ENCODE peak calls at places on chromosomes 5 and 9, in five cellular contexts. H is AG10803, N is AG09319, O is RWPE1, C is kidney epithelial cell. A is an unnamed sample.

GRCh38 chr9:109166771-109167601 is at the start of gene FRRS1L:
- DNase-seq in H (no peak), N (no peak), C (no peak), O (peak), A (no peak)

GRCh38 chr9:32627394-32627954 is 8.0 kb downstream of the TAF1L start:
- DNase-seq in N (no peak), O (peak), H (no peak), C (peak), A (no peak)

GRCh38 chr5:1262381-1262780 is 32.5 kb downstream of the TERT start:
- DNase-seq in O (no peak), H (peak), N (no peak), C (no peak), A (no peak)

GRCh38 chr9:98132806-98133631 is 14.0 kb upstream of the TRIM14 start:
- DNase-seq in O (no peak), N (no peak), H (no peak), C (no peak), A (no peak)

GRCh38 chr9:136046555-136046921 is 48.6 kb downstream of the NACC2 start:
- DNase-seq in O (no peak), H (no peak), N (no peak), C (no peak), A (no peak)

GRCh38 chr9:92616199-92617129 is 53.5 kb downstream of the IPPK start:
- DNase-seq in O (no peak), C (no peak), H (peak), N (no peak), A (no peak)

GRCh38 chr9:133584559-133585476 is 24.4 kb downstream of the FAM163B start:
- DNase-seq in H (no peak), O (no peak), C (no peak), N (no peak), A (no peak)

GRCh38 chr9:138022756-138023393 is 145.3 kb downstream of the CACNA1B start:
- DNase-seq in C (no peak), N (no peak), O (no peak), H (no peak), A (no peak)

GRCh38 chr9:127931092-127931881 is 710 bp upstream of the PIP5KL1 start:
- DNase-seq in C (no peak), O (peak), N (no peak), H (peak), A (no peak)

GRCh38 chr9:129125478-129125877 is 14.3 kb downstream of the PTPA start:
- DNase-seq in N (no peak), O (peak), H (peak), C (no peak), A (no peak)

GRCh38 chr5:68962632-68963484 is 131.0 kb upstream of the SLC30A5 start:
- DNase-seq in O (peak), H (peak), C (peak), N (peak), A (no peak)

GRCh38 chr5:31936699-31937098 is 237.4 kb downstream of the GOLPH3 start:
- DNase-seq in H (no peak), O (no peak), C (no peak), N (no peak), A (no peak)

GRCh38 chr9:131008909-131009618 is at the start of gene LAMC3:
- DNase-seq in O (peak), H (no peak), N (no peak), C (no peak), A (no peak)
- TF ChIP-seq CTCF in O (peak), H (peak), N (peak), C (peak), A (no peak)

GRCh38 chr9:23219471-23219870 is 606.6 kb downstream of the ELAVL2 start:
- DNase-seq in N (no peak), C (no peak), O (no peak), H (no peak), A (no peak)
- TF ChIP-seq CTCF in N (no peak), C (no peak), O (no peak), H (no peak), A (no peak)

DNA sequence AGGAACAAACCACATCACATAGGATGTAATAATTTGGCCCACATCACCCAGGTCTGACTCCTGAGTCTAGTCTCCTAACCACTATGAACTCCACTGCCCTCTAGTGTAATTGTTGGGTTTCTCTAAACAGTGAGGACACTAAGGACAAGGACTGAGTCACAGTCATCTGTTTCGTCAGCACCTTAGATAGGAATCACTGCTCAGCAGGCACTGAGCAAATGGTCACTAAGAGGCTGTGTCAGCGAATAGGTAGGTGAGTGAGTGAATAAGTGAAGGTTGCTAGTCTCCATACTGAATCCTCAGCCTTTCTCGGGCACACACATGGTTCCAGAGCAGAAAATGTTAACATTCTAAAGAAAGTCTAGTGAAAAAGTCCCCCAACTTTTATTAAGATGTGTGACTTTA is 278.6 kb downstream of the SPOCK1 start:
- DNase-seq in O (peak), C (peak), H (peak), N (peak), A (no peak)
- TF ChIP-seq CTCF in O (peak), C (peak), H (peak), N (peak), A (no peak)

DNA sequence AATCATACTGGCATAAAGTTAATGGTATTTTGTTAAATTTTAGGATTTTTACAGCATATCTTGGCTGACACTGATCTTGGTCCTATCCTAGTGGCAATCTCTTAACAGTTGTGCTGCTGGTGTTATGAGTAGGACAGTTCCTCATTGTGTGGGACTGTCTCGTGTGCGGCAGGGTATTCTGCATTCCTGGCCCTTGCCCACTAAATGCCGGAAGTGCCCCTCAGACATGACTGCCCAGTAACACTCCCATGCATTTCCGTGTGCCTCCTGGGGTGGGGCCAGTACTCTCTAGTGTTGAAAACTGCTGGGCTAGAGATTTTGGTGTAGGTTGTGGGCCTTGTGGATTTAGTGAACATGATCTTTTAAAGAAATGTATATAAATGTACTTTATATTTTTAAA is 227.1 kb upstream of the DMRT1 start:
- DNase-seq in H (peak), C (peak), N (no peak), O (no peak), A (no peak)
- TF ChIP-seq CTCF in H (no peak), C (no peak), N (no peak), O (no peak), A (no peak)

DNA sequence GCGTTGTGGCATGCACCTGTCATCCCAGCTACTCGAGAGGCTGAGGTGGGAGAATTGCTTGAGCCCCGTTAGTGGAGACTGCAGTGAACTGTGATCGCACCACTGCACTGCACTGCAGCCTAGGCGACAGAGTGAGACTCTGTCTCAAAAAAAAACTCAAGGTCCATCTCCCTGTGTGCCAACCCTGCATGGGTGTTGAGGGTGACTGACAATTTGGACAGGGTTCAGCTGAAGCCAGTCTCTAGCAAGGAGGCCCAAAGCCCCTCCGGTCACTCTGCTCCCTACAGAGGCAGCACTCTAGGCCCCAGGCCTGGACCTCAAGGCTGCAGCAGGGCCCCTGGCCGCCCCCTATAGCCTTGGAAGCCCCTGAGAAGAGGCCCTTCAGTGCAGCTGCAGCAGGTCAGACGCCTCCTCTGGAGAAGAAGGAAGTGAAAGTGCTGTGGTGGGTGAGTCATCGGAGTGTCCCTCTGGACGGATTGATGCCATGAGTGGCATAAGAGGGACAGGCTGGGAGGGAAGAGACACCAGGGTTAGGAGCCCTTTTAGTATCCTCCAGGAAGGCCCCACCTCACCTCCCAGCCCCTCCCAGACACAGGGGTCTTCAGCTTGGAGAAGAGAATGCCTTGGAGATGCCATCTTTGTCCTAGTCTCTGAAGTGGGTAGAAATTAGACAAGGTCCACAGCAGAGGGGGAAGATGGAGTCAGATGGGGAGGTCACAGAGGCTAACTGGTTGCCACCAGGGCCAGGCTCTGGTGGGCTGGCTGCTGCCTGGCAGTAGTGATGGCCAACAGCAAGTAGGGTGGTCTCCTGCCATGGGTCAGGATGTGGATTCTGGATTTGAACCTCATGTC is 39.1 kb upstream of the NEK6 start:
- DNase-seq in H (peak), O (peak), N (no peak), C (no peak), A (peak)
- TF ChIP-seq CTCF in H (peak), O (no peak), N (no peak), C (peak), A (no peak)

A was measured in natural killer cell.